ENCODE peak calls at places on chromosome 6, in six cellular contexts. One of them, this sample, is unnamed.

GRCh38 chr6:105691064-105691463 is 288.2 kb upstream of the PREP start:
- DNase-seq in NB4: no peak
- DNase-seq in suprapubic skin: no peak
- DNase-seq in HepG2: no peak
- DNase-seq in IMR-90: no peak
- DNase-seq in stomach: no peak
- DNase-seq in this sample: no peak

GRCh38 chr6:131885237-131885636 is 65.9 kb downstream of the CCN2 start:
- DNase-seq in stomach: no peak
- DNase-seq in IMR-90: no peak
- DNase-seq in HepG2: no peak
- DNase-seq in NB4: no peak
- DNase-seq in suprapubic skin: no peak
- DNase-seq in this sample: no peak

GRCh38 chr6:133899556-133899955 is 10.6 kb downstream of the TCF21 start:
- DNase-seq in IMR-90: peak; percentile 55
- DNase-seq in suprapubic skin: no peak
- DNase-seq in stomach: no peak
- DNase-seq in HepG2: no peak
- DNase-seq in NB4: no peak
- DNase-seq in this sample: no peak

GRCh38 chr6:160215232-160215631 is 43.4 kb downstream of the SLC22A2 start:
- DNase-seq in stomach: no peak
- DNase-seq in HepG2: no peak
- DNase-seq in suprapubic skin: no peak
- DNase-seq in IMR-90: no peak
- DNase-seq in NB4: no peak
- DNase-seq in this sample: no peak

GRCh38 chr6:154241570-154241969 is 115.0 kb downstream of the IPCEF1 start:
- DNase-seq in suprapubic skin: no peak
- DNase-seq in HepG2: no peak
- DNase-seq in stomach: no peak
- DNase-seq in NB4: no peak
- DNase-seq in IMR-90: no peak
- DNase-seq in this sample: no peak

GRCh38 chr6:115765966-115766365 is 294.7 kb downstream of the FRK start:
- DNase-seq in suprapubic skin: no peak
- DNase-seq in stomach: no peak
- DNase-seq in IMR-90: no peak
- DNase-seq in HepG2: no peak
- DNase-seq in NB4: no peak
- DNase-seq in this sample: no peak

GRCh38 chr6:116030745-116031144 is 29.9 kb downstream of the FRK start:
- DNase-seq in HepG2: no peak
- DNase-seq in stomach: no peak
- DNase-seq in IMR-90: no peak
- DNase-seq in NB4: no peak
- DNase-seq in suprapubic skin: no peak
- DNase-seq in this sample: no peak

GRCh38 chr6:10556496-10557391 is 35.6 kb downstream of the GCNT2 start:
- DNase-seq in IMR-90: no peak
- DNase-seq in NB4: no peak
- DNase-seq in HepG2: no peak
- DNase-seq in stomach: peak; percentile 40
- DNase-seq in suprapubic skin: no peak
- DNase-seq in this sample: no peak

GRCh38 chr6:4270799-4271198 is 135.4 kb upstream of the ECI2 start:
- DNase-seq in stomach: no peak
- DNase-seq in NB4: no peak
- DNase-seq in IMR-90: peak; percentile 68
- DNase-seq in HepG2: no peak
- DNase-seq in suprapubic skin: no peak
- DNase-seq in this sample: no peak

GRCh38 chr6:6915813-6916547 is 191.8 kb upstream of the RREB1 start:
- DNase-seq in IMR-90: peak; percentile 22
- DNase-seq in stomach: no peak
- DNase-seq in HepG2: no peak
- DNase-seq in suprapubic skin: no peak
- DNase-seq in NB4: peak; percentile 83
- DNase-seq in this sample: no peak

GRCh38 chr6:25623874-25624273 is 28.1 kb upstream of the SCGN start:
- DNase-seq in NB4: no peak
- DNase-seq in IMR-90: no peak
- DNase-seq in HepG2: no peak
- DNase-seq in stomach: no peak
- DNase-seq in suprapubic skin: no peak
- DNase-seq in this sample: no peak

GRCh38 chr6:36442083-36442670 is 477 bp downstream of the PXT1 start:
- DNase-seq in HepG2: no peak
- DNase-seq in IMR-90: no peak
- DNase-seq in NB4: no peak
- DNase-seq in suprapubic skin: no peak
- DNase-seq in stomach: no peak
- DNase-seq in this sample: no peak

GRCh38 chr6:36441307-36441894 is 1.3 kb downstream of the PXT1 start:
- DNase-seq in NB4: peak; percentile 98
- DNase-seq in suprapubic skin: peak; percentile 97
- DNase-seq in IMR-90: peak; percentile 100
- DNase-seq in HepG2: peak; percentile 94
- DNase-seq in stomach: peak; percentile 91
- DNase-seq in this sample: peak; percentile 98

GRCh38 chr6:36443951-36444428 is 1.2 kb downstream of the KCTD20 start:
- DNase-seq in suprapubic skin: no peak
- DNase-seq in NB4: peak; percentile 41
- DNase-seq in stomach: no peak
- DNase-seq in IMR-90: peak; percentile 31
- DNase-seq in HepG2: peak; percentile 48
- DNase-seq in this sample: peak; percentile 61

GRCh38 chr6:36443498-36443844 is 671 bp downstream of the KCTD20 start:
- DNase-seq in stomach: no peak
- DNase-seq in IMR-90: no peak
- DNase-seq in NB4: no peak
- DNase-seq in HepG2: no peak
- DNase-seq in suprapubic skin: no peak
- DNase-seq in this sample: no peak

DNA sequence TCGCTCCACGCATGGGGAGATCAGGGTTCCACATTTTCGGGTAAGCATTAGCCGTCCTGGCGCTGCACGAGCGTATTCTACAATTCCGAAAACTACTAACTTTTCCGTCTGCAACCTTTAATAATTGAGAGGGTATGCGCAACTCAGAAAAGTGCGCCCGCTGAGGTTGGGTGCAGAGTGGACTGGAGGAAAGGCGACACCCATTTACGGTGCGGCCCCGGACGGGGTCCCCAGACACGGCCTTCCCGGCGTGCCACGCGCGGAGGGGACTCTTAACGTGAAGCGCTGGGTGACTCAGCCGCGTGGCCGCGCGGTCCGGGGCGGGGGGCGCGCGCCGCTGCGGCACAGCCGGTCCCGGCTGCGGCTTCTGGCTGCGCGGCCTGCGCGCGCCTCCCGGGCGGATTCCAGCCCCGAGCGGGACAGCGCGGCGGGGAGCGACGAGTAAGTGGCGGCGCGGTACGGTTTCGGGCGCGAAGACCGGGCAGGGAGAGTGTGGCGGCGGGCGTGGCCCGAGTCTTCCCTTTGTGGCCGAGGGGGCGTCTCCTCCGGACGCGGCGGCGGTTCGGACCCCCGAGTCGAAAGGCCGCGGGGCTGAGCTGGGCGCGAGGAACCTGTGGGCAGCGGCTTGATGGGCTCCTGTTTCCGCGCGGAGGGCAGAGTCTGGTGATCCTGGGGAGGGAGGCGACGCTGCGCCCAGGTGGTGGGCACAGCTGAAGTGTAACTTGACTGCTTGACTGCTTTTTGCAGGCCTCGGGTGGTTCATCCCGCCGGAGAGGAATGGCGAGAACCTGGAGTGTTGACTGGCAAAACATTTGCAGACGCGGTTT is at the start of the genes KCTD20 and PXT1:
- DNase-seq in suprapubic skin: peak; percentile 90
- DNase-seq in stomach: peak; percentile 90
- DNase-seq in HepG2: peak; percentile 86
- DNase-seq in IMR-90: peak; percentile 88
- DNase-seq in NB4: peak; percentile 95
- DNase-seq in this sample: peak; percentile 95
- TF ChIP-seq POLR2A in suprapubic skin: peak; percentile 90
- TF ChIP-seq POLR2A in stomach: no peak
- TF ChIP-seq POLR2A in HepG2: peak; percentile 89
- TF ChIP-seq POLR2A in IMR-90: peak; percentile 91
- TF ChIP-seq POLR2A in NB4: peak; percentile 75
- TF ChIP-seq POLR2A in this sample: peak; percentile 97

GRCh38 chr6:109455502-109456282 is at the start of gene MICAL1:
- DNase-seq in NB4: peak; percentile 82
- DNase-seq in HepG2: peak; percentile 30
- DNase-seq in IMR-90: peak; percentile 24
- DNase-seq in suprapubic skin: peak; percentile 85
- DNase-seq in stomach: peak; percentile 82
- DNase-seq in this sample: peak; percentile 79

GRCh38 chr6:109457596-109457996 is 2.0 kb upstream of the MICAL1 start:
- DNase-seq in IMR-90: no peak
- DNase-seq in stomach: no peak
- DNase-seq in HepG2: no peak
- DNase-seq in NB4: no peak
- DNase-seq in suprapubic skin: no peak
- DNase-seq in this sample: no peak

GRCh38 chr6:109455161-109455501 is 441 bp downstream of the MICAL1 start:
- DNase-seq in stomach: no peak
- DNase-seq in NB4: peak; percentile 76
- DNase-seq in suprapubic skin: no peak
- DNase-seq in HepG2: no peak
- DNase-seq in IMR-90: no peak
- DNase-seq in this sample: no peak

GRCh38 chr6:109456283-109456583 is 661 bp upstream of the MICAL1 start:
- DNase-seq in IMR-90: no peak
- DNase-seq in HepG2: no peak
- DNase-seq in NB4: no peak
- DNase-seq in suprapubic skin: peak; percentile 80
- DNase-seq in stomach: peak; percentile 44
- DNase-seq in this sample: no peak

DNA sequence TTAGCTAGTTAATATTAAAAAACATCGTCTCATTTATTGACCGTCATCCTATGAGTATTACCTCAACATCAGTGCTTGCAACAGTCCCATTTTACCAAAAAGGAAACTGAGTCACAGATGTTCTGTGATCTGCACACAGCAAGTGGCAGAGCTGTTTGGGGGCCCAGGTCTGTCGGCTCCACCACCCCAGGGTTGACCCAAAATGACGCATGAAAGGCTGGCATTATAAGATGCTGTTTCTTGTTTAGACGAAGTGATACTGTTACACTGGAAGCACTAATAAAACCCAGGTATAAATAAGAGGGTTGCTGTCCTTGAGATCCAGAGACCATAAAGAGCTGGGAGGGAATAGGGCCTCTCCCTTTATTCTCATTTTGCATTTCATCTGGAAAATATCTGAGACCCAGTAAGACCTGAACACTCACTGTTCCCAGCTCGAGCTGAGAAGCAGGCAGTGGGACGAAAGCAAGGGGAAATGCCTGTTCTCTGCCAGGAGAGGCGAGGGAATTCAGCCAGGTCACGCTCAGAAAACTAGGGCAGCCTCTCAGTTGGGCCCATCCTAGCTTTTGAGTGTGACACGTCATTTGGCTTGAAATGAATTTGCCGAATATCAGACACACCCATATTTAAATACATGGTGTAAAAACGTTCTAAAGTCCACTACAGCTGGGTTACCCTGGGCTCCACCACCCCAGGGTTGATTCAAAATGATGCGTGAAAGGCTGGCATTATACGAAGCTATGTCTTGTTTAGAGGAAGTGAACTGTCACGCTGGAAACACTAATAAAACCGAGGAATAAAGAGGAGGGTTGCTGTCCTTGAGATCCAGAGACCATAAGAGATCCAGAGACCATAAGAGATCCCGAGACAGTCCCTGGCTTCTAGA is 1.4 kb upstream of the MICAL1 start:
- DNase-seq in suprapubic skin: peak; percentile 87
- DNase-seq in NB4: no peak
- DNase-seq in stomach: peak; percentile 78
- DNase-seq in IMR-90: peak; percentile 31
- DNase-seq in HepG2: no peak
- DNase-seq in this sample: no peak
- TF ChIP-seq POLR2A in suprapubic skin: no peak
- TF ChIP-seq POLR2A in NB4: no peak
- TF ChIP-seq POLR2A in stomach: no peak
- TF ChIP-seq POLR2A in IMR-90: no peak
- TF ChIP-seq POLR2A in HepG2: no peak
- TF ChIP-seq POLR2A in this sample: no peak

DNA sequence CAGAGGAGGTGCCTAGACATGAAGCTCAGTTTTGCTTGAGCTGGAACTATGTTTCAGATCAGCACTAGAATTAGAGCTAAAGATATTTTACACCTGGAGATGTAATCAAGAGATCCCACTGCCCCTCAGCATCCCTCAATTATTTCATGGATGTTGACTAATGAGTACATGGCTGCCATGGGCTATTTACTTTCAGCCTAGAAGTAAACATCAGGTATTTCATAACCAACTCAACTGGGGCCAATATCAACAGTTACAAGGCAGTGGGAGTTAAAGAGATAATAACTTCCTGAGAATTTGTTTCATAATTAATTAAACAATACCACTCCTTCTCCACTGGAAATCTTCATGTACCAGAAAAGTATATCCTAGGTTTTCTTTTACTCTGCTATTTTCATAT is 366.8 kb upstream of the MARCKS start:
- DNase-seq in HepG2: peak; percentile 3
- DNase-seq in NB4: no peak
- DNase-seq in stomach: no peak
- DNase-seq in suprapubic skin: no peak
- DNase-seq in IMR-90: no peak
- DNase-seq in this sample: no peak
- TF ChIP-seq POLR2A in HepG2: no peak
- TF ChIP-seq POLR2A in NB4: no peak
- TF ChIP-seq POLR2A in stomach: no peak
- TF ChIP-seq POLR2A in suprapubic skin: no peak
- TF ChIP-seq POLR2A in IMR-90: no peak
- TF ChIP-seq POLR2A in this sample: no peak

GRCh38 chr6:32177788-32178546 is at the start of gene RNF5:
- DNase-seq in HepG2: peak; percentile 100
- DNase-seq in NB4: peak; percentile 100
- DNase-seq in IMR-90: peak; percentile 100
- DNase-seq in suprapubic skin: peak; percentile 99
- DNase-seq in stomach: peak; percentile 97
- DNase-seq in this sample: peak; percentile 100
- TF ChIP-seq POLR2A in HepG2: peak; percentile 1
- TF ChIP-seq POLR2A in NB4: peak; percentile 47
- TF ChIP-seq POLR2A in IMR-90: peak; percentile 23
- TF ChIP-seq POLR2A in suprapubic skin: no peak
- TF ChIP-seq POLR2A in stomach: no peak
- TF ChIP-seq POLR2A in this sample: peak; percentile 80

This sample was measured in erythroblast.